ENCODE peak calls at places on chromosomes 16 and 17, in eight cellular contexts. N, H, I, M, K, B, E and Q are unnamed samples.

GRCh38 chr17:42928714-42929496 is 28.3 kb downstream of the G6PC1 start:
- DNase-seq in N (peak; percentile 60), H (peak; percentile 72), I (peak; percentile 3), M (no peak), K (no peak), B (peak; percentile 10), E (no peak), Q (peak; percentile 83)

GRCh38 chr17:68657166-68657940 is 56.2 kb upstream of the FAM20A start:
- DNase-seq in N (no peak), H (no peak), I (no peak), M (no peak), K (no peak), B (no peak), E (no peak), Q (no peak)

GRCh38 chr17:72631568-72631967 is 460.9 kb downstream of the SLC39A11 start:
- DNase-seq in N (no peak), H (no peak), I (no peak), M (no peak), K (no peak), B (no peak), E (no peak), Q (no peak)

GRCh38 chr17:30559656-30560055 is 82.4 kb downstream of the GOSR1 start:
- DNase-seq in N (no peak), H (no peak), I (no peak), M (no peak), K (no peak), B (no peak), E (peak; percentile 48), Q (no peak)

GRCh38 chr17:14337596-14338079 is 36.8 kb downstream of the HS3ST3B1 start:
- DNase-seq in N (peak; percentile 75), H (no peak), I (no peak), M (no peak), K (no peak), B (no peak), E (no peak), Q (no peak)

GRCh38 chr16:55043499-55043898 is 112.8 kb downstream of the IRX5 start:
- DNase-seq in N (no peak), H (no peak), I (no peak), M (no peak), K (no peak), B (no peak), E (no peak), Q (no peak)

GRCh38 chr16:7218936-7219335 is 113.7 kb upstream of the RBFOX1 start:
- DNase-seq in N (no peak), H (no peak), I (no peak), M (no peak), K (no peak), B (no peak), E (no peak), Q (no peak)

GRCh38 chr17:43846963-43847369 is at the start of gene CD300LG:
- DNase-seq in N (no peak), H (no peak), I (no peak), M (no peak), K (no peak), B (no peak), E (peak; percentile 71), Q (no peak)

GRCh38 chr17:68909066-68909465 is 46.1 kb downstream of the ABCA8 start:
- DNase-seq in N (no peak), H (peak; percentile 12), I (no peak), M (no peak), K (no peak), B (peak; percentile 34), E (no peak), Q (peak; percentile 26)

GRCh38 chr16:88922114-88922825 is 54.7 kb downstream of the CBFA2T3 start:
- DNase-seq in N (no peak), H (no peak), I (no peak), M (no peak), K (no peak), B (no peak), E (peak; percentile 93), Q (no peak)

GRCh38 chr17:36665417-36665816 is 64.0 kb downstream of the MRM1 start:
- DNase-seq in N (no peak), H (no peak), I (no peak), M (no peak), K (no peak), B (no peak), E (no peak), Q (no peak)

GRCh38 chr17:29581583-29582253 is 7.7 kb downstream of the GIT1 start:
- DNase-seq in N (no peak), H (no peak), I (no peak), M (no peak), K (no peak), B (peak; percentile 23), E (peak; percentile 73), Q (no peak)

GRCh38 chr16:4765511-4766474 is 1.2 kb downstream of the ZNF500 start:
- DNase-seq in N (no peak), H (no peak), I (no peak), M (no peak), K (no peak), B (no peak), E (no peak), Q (no peak)

GRCh38 chr16:3129137-3130131 is 5.4 kb upstream of the ZNF213 start:
- DNase-seq in N (peak; percentile 78), H (no peak), I (no peak), M (no peak), K (peak; percentile 56), B (peak; percentile 73), E (peak; percentile 88), Q (peak; percentile 94)

GRCh38 chr17:4329838-4330237 is 36.6 kb downstream of the UBE2G1 start:
- DNase-seq in N (no peak), H (no peak), I (no peak), M (no peak), K (no peak), B (no peak), E (no peak), Q (no peak)

GRCh38 chr16:69709456-69710084 is 16.8 kb downstream of the NQO1 start:
- DNase-seq in N (no peak), H (peak; percentile 52), I (no peak), M (peak; percentile 19), K (no peak), B (peak; percentile 75), E (no peak), Q (peak; percentile 80)

GRCh38 chr17:9937901-9938300 is 32.8 kb upstream of the RCVRN start:
- DNase-seq in N (no peak), H (no peak), I (no peak), M (no peak), K (no peak), B (no peak), E (peak; percentile 8), Q (no peak)

GRCh38 chr16:23999663-24000062 is 163.9 kb downstream of the PRKCB start:
- DNase-seq in N (peak; percentile 82), H (peak; percentile 28), I (peak; percentile 20), M (no peak), K (no peak), B (no peak), E (no peak), Q (no peak)

GRCh38 chr16:79390481-79391051 is 210.0 kb downstream of the MAF start:
- DNase-seq in N (no peak), H (no peak), I (no peak), M (no peak), K (no peak), B (no peak), E (no peak), Q (no peak)

GRCh38 chr17:28950017-28950751 is 1.1 kb downstream of the PHF12 start:
- DNase-seq in N (peak; percentile 70), H (peak; percentile 49), I (peak; percentile 28), M (no peak), K (peak; percentile 13), B (peak; percentile 13), E (peak; percentile 90), Q (peak; percentile 70)

GRCh38 chr17:40062347-40063033 is at the start of gene THRA:
- DNase-seq in N (peak; percentile 70), H (peak; percentile 92), I (peak; percentile 25), M (no peak), K (peak; percentile 47), B (peak; percentile 32), E (peak; percentile 88), Q (peak; percentile 69)

GRCh38 chr16:82439678-82440293 is 187.0 kb upstream of the CDH13 start:
- DNase-seq in N (no peak), H (peak; percentile 12), I (no peak), M (no peak), K (no peak), B (no peak), E (no peak), Q (peak; percentile 19)

GRCh38 chr17:5537251-5537650 is 47.1 kb downstream of the NLRP1 start:
- DNase-seq in N (no peak), H (no peak), I (no peak), M (no peak), K (no peak), B (no peak), E (no peak), Q (no peak)

GRCh38 chr17:2690165-2691068 is 21.1 kb downstream of the CLUH start:
- DNase-seq in N (peak; percentile 23), H (peak; percentile 26), I (no peak), M (peak; percentile 20), K (no peak), B (no peak), E (peak; percentile 76), Q (no peak)

GRCh38 chr17:2172447-2172938 is 117.6 kb downstream of the HIC1 start:
- DNase-seq in N (no peak), H (no peak), I (no peak), M (no peak), K (no peak), B (no peak), E (no peak), Q (no peak)

GRCh38 chr17:57524790-57525543 is 220.1 kb downstream of the CCDC182 start:
- DNase-seq in N (no peak), H (peak; percentile 32), I (no peak), M (no peak), K (no peak), B (no peak), E (no peak), Q (peak; percentile 78)

GRCh38 chr17:40325156-40326013 is 16.4 kb downstream of the RARA start:
- DNase-seq in N (no peak), H (peak; percentile 79), I (no peak), M (no peak), K (no peak), B (no peak), E (peak; percentile 48), Q (peak; percentile 46)

GRCh38 chr17:59853168-59853918 is 39.4 kb downstream of the TUBD1 start:
- DNase-seq in N (no peak), H (no peak), I (no peak), M (no peak), K (no peak), B (no peak), E (peak; percentile 71), Q (peak; percentile 96)

GRCh38 chr16:57642368-57643135 is 14.1 kb downstream of the ADGRG1 start:
- DNase-seq in N (no peak), H (no peak), I (no peak), M (no peak), K (no peak), B (no peak), E (no peak), Q (no peak)